ENCODE peak calls at places on chromosomes 16 and 17, in eight cellular contexts. L is CD8-positive, alpha-beta T cell; W is Calu3; G is psoas muscle; R is esophagus squamous epithelium; Z is fibroblast of mammary gland; Q is foreskin keratinocyte; K is CD4-positive, alpha-beta T cell. D is an unnamed sample.
A peak's percentile ranks its signal among the peaks of the same experiment; 100 is the strongest.

GRCh38 chr16:3094289-3095027 is 4.6 kb downstream of the ZSCAN10 start:
- DNase-seq in L (peak; percentile 58), W (peak; percentile 46), G (peak; percentile 19), R (no peak), Z (peak; percentile 53), Q (peak; percentile 20), K (no peak), D (no peak)

GRCh38 chr17:56150631-56151030 is 2.6 kb upstream of the ANKFN1 start:
- DNase-seq in L (no peak), W (no peak), G (no peak), R (no peak), Z (no peak), Q (no peak), K (no peak), D (no peak)

GRCh38 chr17:3916013-3916696 is at the start of gene P2RX1:
- DNase-seq in L (peak; percentile 42), W (no peak), G (no peak), R (no peak), Z (no peak), Q (no peak), K (no peak), D (no peak)

GRCh38 chr16:73735018-73735417 is 561.6 kb upstream of the PSMD7 start:
- DNase-seq in L (no peak), W (peak; percentile 42), G (no peak), R (no peak), Z (peak; percentile 67), Q (peak; percentile 97), K (no peak), D (no peak)

GRCh38 chr17:29163563-29163962 is 16.6 kb downstream of the MYO18A start:
- DNase-seq in L (no peak), W (no peak), G (no peak), R (no peak), Z (no peak), Q (no peak), K (no peak), D (no peak)

GRCh38 chr16:57750796-57751538 is 15.4 kb downstream of the KATNB1 start:
- DNase-seq in L (no peak), W (no peak), G (peak; percentile 41), R (no peak), Z (no peak), Q (no peak), K (no peak), D (no peak)

GRCh38 chr17:42126836-42127235 is 4.2 kb downstream of the HSPB9 start:
- DNase-seq in L (no peak), W (no peak), G (no peak), R (no peak), Z (no peak), Q (no peak), K (no peak), D (no peak)

GRCh38 chr16:56608876-56609462 is 585 bp downstream of the MT2A start:
- DNase-seq in L (no peak), W (no peak), G (peak; percentile 64), R (no peak), Z (no peak), Q (no peak), K (no peak), D (no peak)

GRCh38 chr16:19094542-19095365 is 19.0 kb upstream of the ITPRIPL2 start:
- DNase-seq in L (no peak), W (peak; percentile 32), G (no peak), R (no peak), Z (no peak), Q (no peak), K (no peak), D (no peak)

GRCh38 chr17:19023209-19023999 is 18.8 kb upstream of the FAM83G start:
- DNase-seq in L (no peak), W (no peak), G (no peak), R (no peak), Z (no peak), Q (no peak), K (no peak), D (peak; percentile 6)

GRCh38 chr16:67942200-67942509 is 1.8 kb downstream of the LCAT start:
- DNase-seq in L (peak; percentile 22), W (peak; percentile 59), G (no peak), R (no peak), Z (peak; percentile 39), Q (no peak), K (no peak), D (peak; percentile 67)

GRCh38 chr16:53753431-53753830 is 49.5 kb downstream of the FTO start:
- DNase-seq in L (no peak), W (no peak), G (no peak), R (no peak), Z (no peak), Q (no peak), K (no peak), D (no peak)

GRCh38 chr16:4825196-4825595 is 21.9 kb downstream of the GLYR1 start:
- DNase-seq in L (no peak), W (no peak), G (no peak), R (no peak), Z (no peak), Q (no peak), K (no peak), D (no peak)

GRCh38 chr17:1312261-1312870 is 32.9 kb downstream of the TRARG1 start:
- DNase-seq in L (no peak), W (no peak), G (peak; percentile 36), R (no peak), Z (no peak), Q (no peak), K (no peak), D (peak; percentile 85)

GRCh38 chr16:11992008-11992584 is 15.6 kb downstream of the SNX29 start:
- DNase-seq in L (no peak), W (no peak), G (no peak), R (no peak), Z (no peak), Q (no peak), K (no peak), D (no peak)

GRCh38 chr17:2418572-2418971 is 17.7 kb upstream of the MNT start:
- DNase-seq in L (no peak), W (no peak), G (peak; percentile 67), R (no peak), Z (no peak), Q (no peak), K (no peak), D (no peak)

GRCh38 chr16:68076560-68076959 is 8.6 kb upstream of the NFATC3 start:
- DNase-seq in L (no peak), W (no peak), G (no peak), R (no peak), Z (no peak), Q (no peak), K (no peak), D (no peak)

GRCh38 chr16:56371383-56371937 is 53.9 kb downstream of the AMFR start:
- DNase-seq in L (no peak), W (no peak), G (no peak), R (no peak), Z (no peak), Q (peak; percentile 24), K (no peak), D (no peak)

GRCh38 chr16:75095204-75095621 is 21.4 kb downstream of the LDHD start:
- DNase-seq in L (no peak), W (no peak), G (no peak), R (no peak), Z (no peak), Q (no peak), K (no peak), D (no peak)

GRCh38 chr16:48616571-48616970 is 6.6 kb upstream of the N4BP1 start:
- DNase-seq in L (no peak), W (no peak), G (no peak), R (no peak), Z (no peak), Q (no peak), K (no peak), D (no peak)

GRCh38 chr16:23072084-23072599 is 77.1 kb downstream of the USP31 start:
- DNase-seq in L (no peak), W (peak; percentile 61), G (peak; percentile 86), R (no peak), Z (peak; percentile 82), Q (peak; percentile 81), K (no peak), D (no peak)

GRCh38 chr16:29807426-29808218 is 1.3 kb downstream of the MAZ start:
- DNase-seq in L (peak; percentile 86), W (peak; percentile 91), G (peak; percentile 94), R (no peak), Z (peak; percentile 91), Q (peak; percentile 87), K (peak; percentile 81), D (peak; percentile 82)
- TF ChIP-seq CTCF in L (peak; percentile 58), W (peak; percentile 30), G (peak; percentile 32), R (peak; percentile 41), Z (peak; percentile 39), Q (peak; percentile 71), K (peak; percentile 58), D (peak; percentile 26)

DNA sequence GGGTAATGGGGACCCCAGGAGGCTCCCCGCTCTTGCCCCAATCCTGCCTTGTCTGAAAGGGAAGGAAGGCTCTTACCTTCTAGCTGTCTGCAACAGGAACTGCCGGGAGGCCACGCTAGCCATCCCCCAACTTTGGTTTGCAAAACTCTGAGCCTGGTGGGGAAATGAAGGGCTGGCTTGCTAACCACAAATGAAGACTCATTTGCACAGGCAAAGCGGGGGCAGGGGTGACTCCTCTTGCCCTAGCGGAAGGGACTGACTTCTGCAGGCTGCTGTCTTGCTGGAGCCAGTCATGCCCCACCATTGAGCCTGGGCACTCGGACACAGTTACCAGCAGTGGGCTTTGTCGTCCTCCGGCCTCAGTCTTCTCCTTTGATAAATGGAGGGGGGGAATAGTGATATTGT is 52.6 kb downstream of the PLCG2 start:
- DNase-seq in L (peak; percentile 53), W (no peak), G (peak; percentile 71), R (peak; percentile 48), Z (no peak), Q (no peak), K (no peak), D (no peak)
- TF ChIP-seq CTCF in L (no peak), W (no peak), G (no peak), R (no peak), Z (no peak), Q (no peak), K (no peak), D (no peak)

DNA sequence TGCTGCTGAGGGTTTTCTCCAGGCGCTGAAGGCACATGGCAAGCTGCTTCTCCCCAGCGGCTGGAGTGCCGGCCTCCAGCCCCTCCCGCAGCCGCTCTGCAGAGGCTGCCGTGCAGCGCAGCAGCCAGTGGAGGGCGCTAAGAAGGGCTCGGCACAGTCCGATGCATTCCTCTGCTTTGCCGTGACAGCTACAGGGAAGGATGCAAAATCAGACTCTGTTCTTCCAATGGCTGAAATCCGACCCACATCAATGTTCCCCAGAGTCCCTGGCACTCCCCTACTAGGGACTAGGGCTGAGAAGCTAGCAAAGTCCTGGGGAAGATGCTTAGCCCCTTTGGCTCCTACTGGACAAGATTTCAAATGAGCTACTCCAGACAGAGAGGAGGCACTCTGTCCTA is 19.0 kb downstream of the MED24 start:
- DNase-seq in L (no peak), W (peak; percentile 74), G (no peak), R (no peak), Z (peak; percentile 62), Q (no peak), K (no peak), D (peak; percentile 82)
- TF ChIP-seq CTCF in L (no peak), W (no peak), G (peak; percentile 26), R (peak; percentile 48), Z (peak; percentile 79), Q (peak; percentile 67), K (peak; percentile 17), D (peak; percentile 71)

DNA sequence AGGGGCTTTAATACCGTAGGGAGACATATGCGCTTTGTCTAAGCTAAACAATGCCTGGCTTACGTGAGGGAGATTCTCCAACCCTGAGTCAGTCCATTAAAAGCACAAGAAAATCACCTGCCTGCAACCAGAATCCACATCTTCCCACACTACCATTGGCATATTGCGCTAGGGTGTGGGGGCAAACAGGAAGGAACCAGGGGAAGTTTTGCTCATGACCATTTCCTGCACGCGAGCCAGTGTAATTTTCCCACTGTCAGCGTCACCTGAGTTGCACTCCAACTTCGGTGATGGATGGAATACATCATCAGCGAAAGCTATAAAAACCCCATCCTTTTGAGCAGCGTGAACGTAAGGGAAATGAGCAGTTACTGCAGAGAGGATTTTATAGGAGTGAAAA is 167.9 kb upstream of the NOL11 start:
- DNase-seq in L (no peak), W (no peak), G (no peak), R (no peak), Z (no peak), Q (no peak), K (no peak), D (no peak)
- TF ChIP-seq CTCF in L (no peak), W (no peak), G (no peak), R (no peak), Z (no peak), Q (no peak), K (no peak), D (no peak)